ENCODE peak calls at places on chromosomes 7 and 10, in four cellular contexts. G is CD8-positive, alpha-beta T cell; P is pancreas; O is heart right ventricle. R is an unnamed sample. For H3K4me1, the result is how much of the 10 kb centered on the place peaks cover.

GRCh38 chr10:128609460-128609859 is 483.2 kb upstream of the MKI67 start:
- DNase-seq in G (no peak), P (no peak), O (no peak), R (no peak)

GRCh38 chr7:144384555-144385245 is 18.8 kb downstream of the NOBOX start:
- DNase-seq in G (no peak), P (no peak), O (no peak), R (peak)

GRCh38 chr7:102456327-102456726 is 8.3 kb downstream of the ALKBH4 start:
- DNase-seq in G (no peak), P (no peak), O (no peak), R (no peak)

GRCh38 chr10:132403511-132404168 is 6.6 kb downstream of the PWWP2B start:
- DNase-seq in G (no peak), P (peak), O (no peak), R (no peak)

GRCh38 chr10:29791773-29792172 is 157.0 kb upstream of the SVIL start:
- DNase-seq in G (no peak), P (no peak), O (no peak), R (no peak)

GRCh38 chr7:132451161-132451560 is 125.1 kb downstream of the PLXNA4 start:
- DNase-seq in G (peak), P (no peak), O (no peak), R (peak)

GRCh38 chr7:18936265-18936664 is 181.2 kb downstream of the TWIST1 start:
- DNase-seq in G (no peak), P (no peak), O (no peak), R (no peak)

GRCh38 chr10:71213761-71214440 is 1.5 kb downstream of the UNC5B start:
- DNase-seq in G (no peak), P (peak), O (no peak), R (no peak)

GRCh38 chr10:110857265-110858158 is 14.2 kb upstream of the PDCD4 start:
- DNase-seq in G (peak), P (peak), O (no peak), R (peak)

GRCh38 chr7:158865977-158866376 is 9.6 kb downstream of the DYNC2I1 start:
- DNase-seq in G (no peak), P (no peak), O (no peak), R (no peak)

GRCh38 chr7:158863611-158864506 is 7.5 kb downstream of the DYNC2I1 start:
- DNase-seq in G (peak), P (peak), O (peak), R (peak)

GRCh38 chr7:158864507-158864820 is 8.1 kb downstream of the DYNC2I1 start:
- DNase-seq in G (no peak), P (no peak), O (no peak), R (no peak)

GRCh38 chr7:158865462-158865922 is 9.1 kb downstream of the DYNC2I1 start:
- DNase-seq in G (no peak), P (no peak), O (no peak), R (no peak)

DNA sequence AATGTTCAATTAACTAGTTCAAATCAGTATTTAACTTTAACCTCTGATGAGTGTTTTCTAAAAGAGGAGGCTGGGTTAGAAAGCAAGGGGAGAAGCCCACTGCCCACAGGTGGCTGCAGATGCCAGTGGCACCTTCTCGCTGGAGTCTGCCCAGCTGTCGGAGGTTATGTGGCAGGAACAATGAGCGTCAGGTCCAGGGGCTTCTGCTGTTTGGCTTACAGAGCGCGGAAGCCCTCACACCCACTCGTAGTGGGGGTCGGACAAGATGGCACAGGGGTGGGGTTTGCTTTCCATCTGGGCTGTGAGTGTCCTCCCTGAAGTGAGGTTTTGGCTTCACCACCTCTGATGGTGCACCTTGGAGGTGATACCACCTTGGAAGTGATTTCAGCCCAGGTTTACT is 8.5 kb downstream of the DYNC2I1 start:
- DNase-seq in G (no peak), P (no peak), O (no peak), R (no peak)
- H3K4me1 ChIP-seq in G (under half), P (under half), O (under half), R (under half)

GRCh38 chr10:78299861-78300453 is 266.3 kb downstream of the RPS24 start:
- DNase-seq in G (no peak), P (no peak), O (no peak), R (no peak)

GRCh38 chr10:78297997-78298396 is 264.3 kb downstream of the RPS24 start:
- DNase-seq in G (no peak), P (no peak), O (no peak), R (no peak)

GRCh38 chr10:78300526-78300925 is 266.9 kb downstream of the RPS24 start:
- DNase-seq in G (peak), P (no peak), O (no peak), R (no peak)

GRCh38 chr10:78296794-78297193 is 263.1 kb downstream of the RPS24 start:
- DNase-seq in G (no peak), P (no peak), O (no peak), R (no peak)

DNA sequence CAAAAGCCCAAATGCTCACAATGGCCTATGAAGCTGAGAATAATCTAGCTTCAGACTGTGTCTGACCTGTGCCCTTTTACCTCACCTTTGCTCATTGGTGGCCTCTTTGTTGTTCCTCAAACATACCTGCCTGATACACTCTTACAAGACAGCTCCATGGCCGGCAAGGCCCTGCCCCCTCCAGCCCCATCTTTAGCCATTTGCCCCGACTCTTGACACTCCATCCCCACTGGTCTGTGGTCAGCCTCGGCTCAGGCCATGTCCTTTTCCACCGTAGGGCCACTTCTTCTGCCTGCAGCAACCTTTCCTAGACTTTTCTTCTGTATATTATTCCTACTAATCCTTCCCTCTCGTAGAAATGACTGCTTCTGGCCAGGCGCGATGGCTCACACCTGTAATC is 265.2 kb downstream of the RPS24 start:
- DNase-seq in G (no peak), P (no peak), O (no peak), R (no peak)
- H3K4me1 ChIP-seq in G (under half), P (under half), O (under half), R (under half)

GRCh38 chr10:119283818-119284217 is 76.4 kb downstream of the GRK5 start:
- DNase-seq in G (no peak), P (no peak), O (no peak), R (peak)
- H3K4me1 ChIP-seq in G (half or more), P (under half), O (half or more), R (half or more)

GRCh38 chr7:21671859-21672258 is 129.0 kb downstream of the DNAH11 start:
- DNase-seq in G (no peak), P (no peak), O (no peak), R (no peak)
- H3K4me1 ChIP-seq in G (under half), P (under half), O (under half), R (under half)

GRCh38 chr10:43250925-43251663 is 15.8 kb downstream of the RASGEF1A start:
- DNase-seq in G (peak), P (no peak), O (no peak), R (no peak)
- H3K4me1 ChIP-seq in G (under half), P (under half), O (under half), R (under half)